ENCODE peak calls at places on chromosomes 7 and 10, in seven cellular contexts. Z, G, L, O, N, U and B are unnamed samples.

GRCh38 chr7:105885386-105886111 is 9.2 kb upstream of the ATXN7L1 start:
- DNase-seq in L (no peak), O (no peak), G (no peak), Z (peak; percentile 58), U (peak; percentile 37), N (no peak), B (no peak)

GRCh38 chr7:142712617-142712957 is 36.7 kb upstream of the PRSS1 start:
- DNase-seq in Z (no peak), O (no peak), U (no peak), G (no peak), L (no peak), N (no peak), B (no peak)

GRCh38 chr7:2926120-2926897 is 82.2 kb upstream of the GNA12 start:
- DNase-seq in N (no peak), L (no peak), Z (peak; percentile 17), G (no peak), O (no peak), U (no peak), B (no peak)

GRCh38 chr10:79065091-79065551 is 3.6 kb upstream of the ZMIZ1 start:
- DNase-seq in N (no peak), G (no peak), U (no peak), Z (no peak), L (no peak), O (no peak), B (no peak)

GRCh38 chr10:7412482-7413251 is 1.8 kb upstream of the SFMBT2 start:
- DNase-seq in O (no peak), Z (peak; percentile 39), N (peak; percentile 56), L (peak; percentile 84), U (peak; percentile 60), G (no peak), B (peak; percentile 58)

GRCh38 chr7:99362801-99363200 is 11.7 kb upstream of the ARPC1B start:
- DNase-seq in O (peak; percentile 96), Z (no peak), L (no peak), G (peak; percentile 85), N (no peak), U (no peak), B (no peak)

GRCh38 chr10:103715430-103715829 is 139.9 kb downstream of the SH3PXD2A start:
- DNase-seq in N (no peak), Z (no peak), O (peak; percentile 95), L (no peak), G (peak; percentile 67), U (no peak), B (no peak)

GRCh38 chr7:142535123-142535779 is 214.0 kb upstream of the PRSS1 start:
- DNase-seq in Z (peak; percentile 80), L (peak; percentile 89), O (peak; percentile 92), N (no peak), G (peak; percentile 69), U (no peak), B (no peak)

GRCh38 chr7:75646551-75647102 is 92.1 kb downstream of the HIP1 start:
- DNase-seq in G (no peak), U (no peak), N (no peak), Z (no peak), O (no peak), L (no peak), B (no peak)

GRCh38 chr10:6581750-6582697 is 1.9 kb upstream of the PRKCQ start:
- DNase-seq in Z (no peak), O (no peak), N (no peak), L (peak; percentile 33), G (no peak), U (no peak), B (no peak)

GRCh38 chr10:37813763-37814162 is 43.6 kb downstream of the ZNF248 start:
- DNase-seq in L (no peak), Z (no peak), U (no peak), N (no peak), O (no peak), G (no peak), B (no peak)
- H3K9me3 ChIP-seq in L (peaks cover 23% of the 10 kb centered on the region), Z (no peaks in the 10 kb centered on the region), U (peaks cover 16% of the 10 kb centered on the region), N (peaks cover 6% of the 10 kb centered on the region), O (peaks cover 13% of the 10 kb centered on the region), G (peaks cover 9% of the 10 kb centered on the region), B (peaks cover 5% of the 10 kb centered on the region)

GRCh38 chr10:92404592-92404991 is 113.6 kb downstream of the MARCHF5 start:
- DNase-seq in L (no peak), O (no peak), G (no peak), Z (no peak), U (no peak), N (no peak), B (no peak)
- H3K9me3 ChIP-seq in L (no peaks in the 10 kb centered on the region), O (no peaks in the 10 kb centered on the region), G (no peaks in the 10 kb centered on the region), Z (no peaks in the 10 kb centered on the region), U (no peaks in the 10 kb centered on the region), N (no peaks in the 10 kb centered on the region), B (no peaks in the 10 kb centered on the region)

GRCh38 chr10:111037868-111038267 is 39.0 kb upstream of the ADRA2A start:
- DNase-seq in U (no peak), N (no peak), G (no peak), Z (no peak), O (no peak), L (no peak), B (no peak)
- H3K9me3 ChIP-seq in U (peaks cover 15% of the 10 kb centered on the region), N (no peaks in the 10 kb centered on the region), G (peaks cover 8% of the 10 kb centered on the region), Z (peaks cover 9% of the 10 kb centered on the region), O (peaks cover 8% of the 10 kb centered on the region), L (peaks cover 19% of the 10 kb centered on the region), B (no peaks in the 10 kb centered on the region)

GRCh38 chr7:158312789-158313188 is 274.8 kb downstream of the PTPRN2 start:
- DNase-seq in O (no peak), Z (no peak), L (no peak), U (no peak), N (no peak), G (no peak), B (no peak)

GRCh38 chr7:158315326-158315725 is 272.3 kb downstream of the PTPRN2 start:
- DNase-seq in O (no peak), Z (no peak), U (no peak), L (no peak), N (no peak), G (no peak), B (no peak)

GRCh38 chr7:158314394-158314793 is 273.2 kb downstream of the PTPRN2 start:
- DNase-seq in U (no peak), N (no peak), O (no peak), Z (no peak), L (no peak), G (no peak), B (no peak)

GRCh38 chr7:158315881-158316280 is 271.7 kb downstream of the PTPRN2 start:
- DNase-seq in Z (no peak), N (no peak), G (no peak), U (no peak), O (no peak), L (no peak), B (no peak)

GRCh38 chr7:158313931-158314330 is 273.7 kb downstream of the PTPRN2 start:
- DNase-seq in O (no peak), G (no peak), N (no peak), L (no peak), Z (no peak), U (no peak), B (no peak)
- H3K9me3 ChIP-seq in O (peaks cover 71% of the 10 kb centered on the region), G (peaks cover 93% of the 10 kb centered on the region), N (no peaks in the 10 kb centered on the region), L (peaks cover 4% of the 10 kb centered on the region), Z (peaks cover 3% of the 10 kb centered on the region), U (no peaks in the 10 kb centered on the region), B (no peaks in the 10 kb centered on the region)

DNA sequence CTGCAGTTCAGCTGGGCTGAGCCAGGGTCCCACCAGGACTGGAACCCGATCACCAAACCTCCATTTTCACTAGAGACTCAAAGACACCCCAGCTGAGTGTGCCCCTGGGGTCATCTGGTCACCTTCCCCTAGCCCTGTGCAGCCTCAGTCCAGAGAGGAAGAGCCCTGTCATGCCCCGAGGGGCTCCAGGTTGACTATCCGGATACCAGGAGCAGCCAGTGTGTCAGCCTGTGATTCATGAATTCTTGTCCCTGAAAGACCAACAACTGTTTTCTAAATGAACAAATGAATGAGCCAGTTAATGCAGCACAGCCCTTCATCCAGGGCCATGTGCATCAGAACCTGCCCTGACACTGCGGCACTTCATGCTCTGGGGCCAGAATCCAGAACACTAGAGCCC is 201.9 kb upstream of the TCERG1L start:
- DNase-seq in G (no peak), Z (no peak), O (no peak), L (no peak), N (no peak), U (no peak), B (no peak)
- H3K9me3 ChIP-seq in G (peaks cover 73% of the 10 kb centered on the region), Z (no peaks in the 10 kb centered on the region), O (peaks cover 51% of the 10 kb centered on the region), L (no peaks in the 10 kb centered on the region), N (no peaks in the 10 kb centered on the region), U (peaks cover 6% of the 10 kb centered on the region), B (no peaks in the 10 kb centered on the region)

GRCh38 chr7:16395121-16395520 is 26.2 kb downstream of the CRPPA start:
- DNase-seq in O (no peak), G (no peak), L (no peak), Z (no peak), N (no peak), U (no peak), B (no peak)
- H3K9me3 ChIP-seq in O (peaks cover 22% of the 10 kb centered on the region), G (peaks cover 10% of the 10 kb centered on the region), L (peaks cover 21% of the 10 kb centered on the region), Z (peaks cover 7% of the 10 kb centered on the region), N (no peaks in the 10 kb centered on the region), U (no peaks in the 10 kb centered on the region), B (no peaks in the 10 kb centered on the region)

DNA sequence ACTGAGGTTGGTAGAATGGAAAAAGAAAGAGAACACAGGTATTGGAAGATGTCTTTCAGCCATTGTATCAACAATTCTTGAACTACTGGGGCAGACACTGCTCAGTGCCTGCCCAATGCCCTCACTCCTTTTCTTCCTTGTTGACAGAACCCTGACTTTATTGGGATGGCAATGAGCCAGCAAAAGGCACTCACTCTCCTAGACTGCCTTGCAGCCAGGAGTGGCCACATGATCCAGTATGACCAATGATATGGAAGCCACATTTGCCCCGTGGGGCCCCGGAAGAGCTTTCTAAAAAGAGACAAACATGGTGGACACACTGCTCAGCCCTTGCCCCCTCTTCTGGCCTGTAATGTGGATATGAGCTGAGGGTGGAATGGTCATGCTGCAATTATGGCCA is 88.6 kb upstream of the ZNF716 start:
- DNase-seq in Z (no peak), U (no peak), O (no peak), G (no peak), N (no peak), L (no peak), B (no peak)
- H3K9me3 ChIP-seq in Z (no peaks in the 10 kb centered on the region), U (no peaks in the 10 kb centered on the region), O (peaks cover 19% of the 10 kb centered on the region), G (peaks cover 81% of the 10 kb centered on the region), N (no peaks in the 10 kb centered on the region), L (peaks cover 4% of the 10 kb centered on the region), B (no peaks in the 10 kb centered on the region)